ENCODE peak calls at places on chromosomes 6 and 20, in five cellular contexts. One of them, this sample, is unnamed. For H3K4me1, the result is how much of the 10 kb centered on the place peaks cover.

GRCh38 chr20:34971873-34972235 is 16.2 kb downstream of the MYH7B start:
- DNase-seq in heart right ventricle: no peak
- DNase-seq in cardiac muscle cell: no peak
- DNase-seq in psoas muscle: no peak
- DNase-seq in left ventricle myocardium inferior: no peak
- DNase-seq in this sample: no peak

GRCh38 chr6:92847988-92848387 is 571.4 kb downstream of the EPHA7 start:
- DNase-seq in heart right ventricle: no peak
- DNase-seq in left ventricle myocardium inferior: no peak
- DNase-seq in psoas muscle: no peak
- DNase-seq in cardiac muscle cell: no peak
- DNase-seq in this sample: no peak

GRCh38 chr20:32114305-32114960 is 4.9 kb downstream of the TM9SF4 start:
- DNase-seq in left ventricle myocardium inferior: no peak
- DNase-seq in heart right ventricle: no peak
- DNase-seq in psoas muscle: no peak
- DNase-seq in cardiac muscle cell: no peak
- DNase-seq in this sample: no peak

GRCh38 chr6:14089224-14089623 is 28.3 kb upstream of the CD83 start:
- DNase-seq in left ventricle myocardium inferior: no peak
- DNase-seq in psoas muscle: no peak
- DNase-seq in heart right ventricle: no peak
- DNase-seq in cardiac muscle cell: no peak
- DNase-seq in this sample: no peak

GRCh38 chr6:25193147-25193864 is 85.9 kb upstream of the CARMIL1 start:
- DNase-seq in cardiac muscle cell: no peak
- DNase-seq in psoas muscle: no peak
- DNase-seq in left ventricle myocardium inferior: no peak
- DNase-seq in heart right ventricle: peak
- DNase-seq in this sample: no peak

GRCh38 chr20:48267825-48268615 is 482.7 kb upstream of the SULF2 start:
- DNase-seq in psoas muscle: no peak
- DNase-seq in cardiac muscle cell: no peak
- DNase-seq in heart right ventricle: no peak
- DNase-seq in left ventricle myocardium inferior: no peak
- DNase-seq in this sample: no peak

GRCh38 chr6:116102856-116103255 is 2.2 kb downstream of the NT5DC1 start:
- DNase-seq in psoas muscle: no peak
- DNase-seq in heart right ventricle: no peak
- DNase-seq in cardiac muscle cell: no peak
- DNase-seq in left ventricle myocardium inferior: no peak
- DNase-seq in this sample: no peak

GRCh38 chr20:48373555-48373934 is 454.3 kb downstream of the PREX1 start:
- DNase-seq in heart right ventricle: no peak
- DNase-seq in cardiac muscle cell: no peak
- DNase-seq in left ventricle myocardium inferior: no peak
- DNase-seq in psoas muscle: no peak
- DNase-seq in this sample: no peak

GRCh38 chr6:139753198-139753861 is 378.9 kb upstream of the CITED2 start:
- DNase-seq in heart right ventricle: no peak
- DNase-seq in psoas muscle: no peak
- DNase-seq in left ventricle myocardium inferior: no peak
- DNase-seq in cardiac muscle cell: no peak
- DNase-seq in this sample: no peak

GRCh38 chr20:34155864-34156263 is 43.8 kb upstream of the EIF2S2 start:
- DNase-seq in psoas muscle: no peak
- DNase-seq in cardiac muscle cell: no peak
- DNase-seq in left ventricle myocardium inferior: no peak
- DNase-seq in heart right ventricle: no peak
- DNase-seq in this sample: no peak

GRCh38 chr20:37821691-37822655 is 81.0 kb upstream of the VSTM2L start:
- DNase-seq in cardiac muscle cell: no peak
- DNase-seq in psoas muscle: no peak
- DNase-seq in left ventricle myocardium inferior: no peak
- DNase-seq in heart right ventricle: no peak
- DNase-seq in this sample: no peak

GRCh38 chr20:20138301-20139064 is 86.2 kb downstream of the CFAP61 start:
- DNase-seq in cardiac muscle cell: peak
- DNase-seq in left ventricle myocardium inferior: peak
- DNase-seq in psoas muscle: peak
- DNase-seq in heart right ventricle: peak
- DNase-seq in this sample: no peak

GRCh38 chr20:20143165-20143564 is 90.8 kb downstream of the CFAP61 start:
- DNase-seq in cardiac muscle cell: no peak
- DNase-seq in psoas muscle: no peak
- DNase-seq in left ventricle myocardium inferior: no peak
- DNase-seq in heart right ventricle: no peak
- DNase-seq in this sample: no peak

GRCh38 chr20:20137851-20138250 is 85.5 kb downstream of the CFAP61 start:
- DNase-seq in cardiac muscle cell: no peak
- DNase-seq in left ventricle myocardium inferior: no peak
- DNase-seq in heart right ventricle: no peak
- DNase-seq in psoas muscle: no peak
- DNase-seq in this sample: no peak

GRCh38 chr20:20136313-20136712 is 84.0 kb downstream of the CFAP61 start:
- DNase-seq in cardiac muscle cell: no peak
- DNase-seq in left ventricle myocardium inferior: no peak
- DNase-seq in heart right ventricle: no peak
- DNase-seq in psoas muscle: no peak
- DNase-seq in this sample: no peak

GRCh38 chr20:20139403-20139802 is 87.1 kb downstream of the CFAP61 start:
- DNase-seq in left ventricle myocardium inferior: no peak
- DNase-seq in cardiac muscle cell: no peak
- DNase-seq in heart right ventricle: no peak
- DNase-seq in psoas muscle: no peak
- DNase-seq in this sample: no peak
- H3K27ac ChIP-seq in left ventricle myocardium inferior: peak
- H3K27ac ChIP-seq in cardiac muscle cell: no peak
- H3K27ac ChIP-seq in heart right ventricle: no peak
- H3K27ac ChIP-seq in psoas muscle: peak
- H3K27ac ChIP-seq in this sample: no peak

GRCh38 chr6:56649782-56650181 is 7.1 kb upstream of the DST start:
- DNase-seq in left ventricle myocardium inferior: no peak
- DNase-seq in heart right ventricle: no peak
- DNase-seq in cardiac muscle cell: no peak
- DNase-seq in psoas muscle: no peak
- DNase-seq in this sample: no peak

GRCh38 chr6:56650191-56650590 is 7.5 kb upstream of the DST start:
- DNase-seq in cardiac muscle cell: no peak
- DNase-seq in psoas muscle: no peak
- DNase-seq in left ventricle myocardium inferior: no peak
- DNase-seq in heart right ventricle: no peak
- DNase-seq in this sample: no peak

GRCh38 chr6:56652994-56653393 is 10.3 kb upstream of the DST start:
- DNase-seq in heart right ventricle: no peak
- DNase-seq in cardiac muscle cell: no peak
- DNase-seq in psoas muscle: no peak
- DNase-seq in left ventricle myocardium inferior: no peak
- DNase-seq in this sample: no peak

GRCh38 chr6:56655250-56655649 is 12.6 kb upstream of the DST start:
- DNase-seq in cardiac muscle cell: no peak
- DNase-seq in heart right ventricle: no peak
- DNase-seq in left ventricle myocardium inferior: no peak
- DNase-seq in psoas muscle: no peak
- DNase-seq in this sample: no peak

GRCh38 chr6:56652231-56652630 is 9.5 kb upstream of the DST start:
- DNase-seq in left ventricle myocardium inferior: no peak
- DNase-seq in psoas muscle: no peak
- DNase-seq in cardiac muscle cell: no peak
- DNase-seq in heart right ventricle: no peak
- DNase-seq in this sample: no peak
- H3K4me1 ChIP-seq in left ventricle myocardium inferior: half or more
- H3K4me1 ChIP-seq in psoas muscle: under half
- H3K4me1 ChIP-seq in cardiac muscle cell: under half
- H3K4me1 ChIP-seq in heart right ventricle: under half
- H3K4me1 ChIP-seq in this sample: under half

GRCh38 chr20:45154183-45154582 is 20.5 kb upstream of the PI3 start:
- DNase-seq in cardiac muscle cell: no peak
- DNase-seq in psoas muscle: no peak
- DNase-seq in heart right ventricle: no peak
- DNase-seq in left ventricle myocardium inferior: no peak
- DNase-seq in this sample: no peak

GRCh38 chr20:45153756-45154155 is 20.9 kb upstream of the PI3 start:
- DNase-seq in psoas muscle: no peak
- DNase-seq in cardiac muscle cell: no peak
- DNase-seq in heart right ventricle: no peak
- DNase-seq in left ventricle myocardium inferior: no peak
- DNase-seq in this sample: no peak

GRCh38 chr20:45157977-45158376 is 16.7 kb upstream of the PI3 start:
- DNase-seq in cardiac muscle cell: no peak
- DNase-seq in heart right ventricle: no peak
- DNase-seq in psoas muscle: no peak
- DNase-seq in left ventricle myocardium inferior: no peak
- DNase-seq in this sample: no peak

GRCh38 chr20:45156728-45157127 is 18.0 kb upstream of the PI3 start:
- DNase-seq in heart right ventricle: no peak
- DNase-seq in cardiac muscle cell: no peak
- DNase-seq in left ventricle myocardium inferior: no peak
- DNase-seq in psoas muscle: no peak
- DNase-seq in this sample: no peak

DNA sequence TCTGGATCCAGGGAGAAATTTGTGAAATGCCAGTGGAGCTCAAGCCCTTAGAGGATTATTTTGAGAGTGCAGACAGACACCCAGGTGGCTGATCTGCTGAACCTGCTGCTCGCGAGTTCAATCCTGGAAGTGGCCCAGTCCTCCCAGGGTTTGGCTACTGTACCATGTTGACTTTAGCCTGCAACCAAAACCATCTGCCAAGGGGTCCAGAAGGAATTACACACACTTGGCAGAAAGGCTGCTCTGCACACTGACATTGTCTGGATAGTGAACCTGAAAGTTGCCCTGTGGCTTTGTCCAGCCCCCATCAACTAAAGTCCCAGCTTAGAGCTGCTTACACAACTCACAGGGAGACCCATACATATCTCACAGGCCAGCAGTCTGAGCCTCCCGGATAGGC is 21.6 kb upstream of the PI3 start:
- DNase-seq in cardiac muscle cell: no peak
- DNase-seq in left ventricle myocardium inferior: no peak
- DNase-seq in psoas muscle: no peak
- DNase-seq in heart right ventricle: no peak
- DNase-seq in this sample: no peak
- TF ChIP-seq CTCF in cardiac muscle cell: no peak
- TF ChIP-seq CTCF in left ventricle myocardium inferior: no peak
- TF ChIP-seq CTCF in psoas muscle: no peak
- TF ChIP-seq CTCF in heart right ventricle: no peak
- TF ChIP-seq CTCF in this sample: no peak

GRCh38 chr6:107493158-107494057 is 3.5 kb downstream of the SOBP start:
- DNase-seq in left ventricle myocardium inferior: no peak
- DNase-seq in heart right ventricle: peak
- DNase-seq in cardiac muscle cell: peak
- DNase-seq in psoas muscle: peak
- DNase-seq in this sample: no peak

GRCh38 chr6:107496892-107497684 is 7.2 kb downstream of the SOBP start:
- DNase-seq in left ventricle myocardium inferior: no peak
- DNase-seq in psoas muscle: no peak
- DNase-seq in cardiac muscle cell: no peak
- DNase-seq in heart right ventricle: no peak
- DNase-seq in this sample: no peak

GRCh38 chr6:107495196-107495643 is 5.3 kb downstream of the SOBP start:
- DNase-seq in left ventricle myocardium inferior: no peak
- DNase-seq in heart right ventricle: peak
- DNase-seq in cardiac muscle cell: no peak
- DNase-seq in psoas muscle: no peak
- DNase-seq in this sample: no peak

GRCh38 chr6:107491791-107492674 is 2.1 kb downstream of the SOBP start:
- DNase-seq in heart right ventricle: peak
- DNase-seq in cardiac muscle cell: no peak
- DNase-seq in psoas muscle: peak
- DNase-seq in left ventricle myocardium inferior: peak
- DNase-seq in this sample: peak

DNA sequence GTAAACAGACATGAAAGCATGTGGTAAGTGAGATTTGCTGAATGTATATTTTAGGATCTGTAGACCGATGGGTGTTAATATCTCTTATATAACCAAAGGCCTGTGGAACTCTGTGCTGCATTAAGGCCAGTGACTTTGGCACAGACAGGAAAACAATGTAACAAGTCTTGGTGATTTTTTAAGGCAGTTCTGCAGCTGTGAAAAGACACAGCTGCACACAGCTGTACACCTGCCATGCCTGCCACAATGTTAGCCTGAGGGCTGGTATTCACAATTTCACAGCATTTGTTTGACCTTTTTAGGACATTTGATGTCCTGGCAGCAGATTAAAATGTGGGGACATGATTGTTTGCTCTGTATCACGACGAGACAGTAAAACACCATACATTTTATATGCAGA is 6.1 kb downstream of the SOBP start:
- DNase-seq in psoas muscle: no peak
- DNase-seq in cardiac muscle cell: no peak
- DNase-seq in left ventricle myocardium inferior: no peak
- DNase-seq in heart right ventricle: no peak
- DNase-seq in this sample: no peak
- H3K27ac ChIP-seq in psoas muscle: peak
- H3K27ac ChIP-seq in cardiac muscle cell: peak
- H3K27ac ChIP-seq in left ventricle myocardium inferior: peak
- H3K27ac ChIP-seq in heart right ventricle: peak
- H3K27ac ChIP-seq in this sample: peak

DNA sequence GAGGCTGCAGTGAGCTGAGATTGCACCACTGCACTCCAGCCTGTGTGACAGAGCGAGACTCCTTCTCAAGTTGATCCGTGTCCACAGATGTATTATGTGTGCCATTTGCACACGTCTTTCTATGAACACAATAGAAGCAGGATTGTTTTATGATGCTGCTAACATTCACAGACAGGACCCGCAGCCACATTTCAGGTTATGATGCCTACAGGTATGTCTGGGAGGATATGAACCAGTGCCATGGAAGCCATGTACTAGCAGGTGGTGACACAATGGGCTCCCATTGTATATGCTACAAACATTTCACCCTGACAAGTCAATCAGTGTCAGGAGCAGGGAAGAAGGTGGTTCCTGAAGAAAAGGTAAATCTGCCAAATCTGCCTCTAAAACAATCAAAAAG is 4.3 kb downstream of the TRAM2 start:
- DNase-seq in heart right ventricle: no peak
- DNase-seq in left ventricle myocardium inferior: no peak
- DNase-seq in cardiac muscle cell: no peak
- DNase-seq in psoas muscle: no peak
- DNase-seq in this sample: no peak
- H3K4me1 ChIP-seq in heart right ventricle: half or more
- H3K4me1 ChIP-seq in left ventricle myocardium inferior: half or more
- H3K4me1 ChIP-seq in cardiac muscle cell: under half
- H3K4me1 ChIP-seq in psoas muscle: under half
- H3K4me1 ChIP-seq in this sample: half or more

GRCh38 chr20:57173986-57174385 is 92.5 kb downstream of the BMP7 start:
- DNase-seq in cardiac muscle cell: no peak
- DNase-seq in heart right ventricle: no peak
- DNase-seq in left ventricle myocardium inferior: no peak
- DNase-seq in psoas muscle: no peak
- DNase-seq in this sample: no peak

GRCh38 chr20:57174737-57175136 is 91.7 kb downstream of the BMP7 start:
- DNase-seq in heart right ventricle: no peak
- DNase-seq in psoas muscle: no peak
- DNase-seq in left ventricle myocardium inferior: no peak
- DNase-seq in cardiac muscle cell: no peak
- DNase-seq in this sample: no peak

GRCh38 chr20:57175397-57176010 is 90.9 kb downstream of the BMP7 start:
- DNase-seq in left ventricle myocardium inferior: no peak
- DNase-seq in psoas muscle: no peak
- DNase-seq in heart right ventricle: no peak
- DNase-seq in cardiac muscle cell: no peak
- DNase-seq in this sample: no peak

GRCh38 chr20:57170343-57170742 is 96.1 kb downstream of the BMP7 start:
- DNase-seq in psoas muscle: no peak
- DNase-seq in left ventricle myocardium inferior: no peak
- DNase-seq in cardiac muscle cell: no peak
- DNase-seq in heart right ventricle: no peak
- DNase-seq in this sample: no peak

GRCh38 chr20:57173041-57173440 is 93.4 kb downstream of the BMP7 start:
- DNase-seq in psoas muscle: no peak
- DNase-seq in heart right ventricle: no peak
- DNase-seq in left ventricle myocardium inferior: no peak
- DNase-seq in cardiac muscle cell: no peak
- DNase-seq in this sample: no peak
- TF ChIP-seq CTCF in psoas muscle: no peak
- TF ChIP-seq CTCF in heart right ventricle: no peak
- TF ChIP-seq CTCF in left ventricle myocardium inferior: no peak
- TF ChIP-seq CTCF in cardiac muscle cell: no peak
- TF ChIP-seq CTCF in this sample: no peak